ENCODE peak calls at places on chromosomes 2 and 18, in seven cellular contexts. One of them, this sample, is unnamed.

GRCh38 chr2:9631484-9631819 is 655 bp upstream of the YWHAQ start:
- DNase-seq in GM10248: no peak
- DNase-seq in activated naive CD4-positive, alpha-beta T cell: no peak
- DNase-seq in M059J: no peak
- DNase-seq in EL: no peak
- DNase-seq in aorta: no peak
- DNase-seq in stomach: no peak
- DNase-seq in this sample: no peak

GRCh38 chr18:51009071-51009470 is 20.9 kb upstream of the SMAD4 start:
- DNase-seq in GM10248: no peak
- DNase-seq in activated naive CD4-positive, alpha-beta T cell: no peak
- DNase-seq in M059J: peak
- DNase-seq in EL: peak
- DNase-seq in aorta: no peak
- DNase-seq in stomach: no peak
- DNase-seq in this sample: peak

GRCh38 chr2:176582183-176582582 is 312.9 kb downstream of the MTX2 start:
- DNase-seq in GM10248: no peak
- DNase-seq in activated naive CD4-positive, alpha-beta T cell: no peak
- DNase-seq in M059J: peak
- DNase-seq in EL: no peak
- DNase-seq in aorta: no peak
- DNase-seq in stomach: no peak
- DNase-seq in this sample: no peak

GRCh38 chr2:165725421-165725820 is 68.6 kb downstream of the GALNT3 start:
- DNase-seq in GM10248: no peak
- DNase-seq in activated naive CD4-positive, alpha-beta T cell: no peak
- DNase-seq in M059J: peak
- DNase-seq in EL: peak
- DNase-seq in aorta: no peak
- DNase-seq in stomach: no peak
- DNase-seq in this sample: peak

GRCh38 chr2:181849601-181850000 is 41.9 kb upstream of the ITPRID2 start:
- DNase-seq in GM10248: no peak
- DNase-seq in activated naive CD4-positive, alpha-beta T cell: no peak
- DNase-seq in M059J: no peak
- DNase-seq in EL: no peak
- DNase-seq in aorta: no peak
- DNase-seq in stomach: no peak
- DNase-seq in this sample: no peak

GRCh38 chr18:8469793-8470192 is 139.4 kb upstream of the RAB12 start:
- DNase-seq in GM10248: no peak
- DNase-seq in activated naive CD4-positive, alpha-beta T cell: no peak
- DNase-seq in M059J: peak
- DNase-seq in EL: peak
- DNase-seq in aorta: no peak
- DNase-seq in stomach: no peak
- DNase-seq in this sample: peak

GRCh38 chr2:123500988-123501387 is 524.1 kb upstream of the CNTNAP5 start:
- DNase-seq in GM10248: no peak
- DNase-seq in activated naive CD4-positive, alpha-beta T cell: no peak
- DNase-seq in M059J: no peak
- DNase-seq in EL: no peak
- DNase-seq in aorta: no peak
- DNase-seq in stomach: no peak
- DNase-seq in this sample: no peak

GRCh38 chr2:161586517-161587167 is 37.6 kb upstream of the SLC4A10 start:
- DNase-seq in GM10248: no peak
- DNase-seq in activated naive CD4-positive, alpha-beta T cell: no peak
- DNase-seq in M059J: peak
- DNase-seq in EL: peak
- DNase-seq in aorta: no peak
- DNase-seq in stomach: no peak
- DNase-seq in this sample: peak

GRCh38 chr2:45869165-45869501 is 217.7 kb downstream of the PRKCE start:
- DNase-seq in GM10248: no peak
- DNase-seq in activated naive CD4-positive, alpha-beta T cell: no peak
- DNase-seq in M059J: peak
- DNase-seq in EL: peak
- DNase-seq in aorta: no peak
- DNase-seq in stomach: no peak
- DNase-seq in this sample: peak

GRCh38 chr18:49584431-49584830 is 22.6 kb downstream of the LIPG start:
- DNase-seq in GM10248: no peak
- DNase-seq in activated naive CD4-positive, alpha-beta T cell: no peak
- DNase-seq in M059J: peak
- DNase-seq in EL: no peak
- DNase-seq in aorta: no peak
- DNase-seq in stomach: no peak
- DNase-seq in this sample: peak

GRCh38 chr2:155384555-155385123 is 686.1 kb downstream of the KCNJ3 start:
- DNase-seq in GM10248: no peak
- DNase-seq in activated naive CD4-positive, alpha-beta T cell: no peak
- DNase-seq in M059J: no peak
- DNase-seq in EL: no peak
- DNase-seq in aorta: no peak
- DNase-seq in stomach: no peak
- DNase-seq in this sample: no peak

GRCh38 chr2:236070236-236070635 is 98.0 kb downstream of the GBX2 start:
- DNase-seq in GM10248: no peak
- DNase-seq in activated naive CD4-positive, alpha-beta T cell: no peak
- DNase-seq in M059J: no peak
- DNase-seq in EL: no peak
- DNase-seq in aorta: no peak
- DNase-seq in stomach: no peak
- DNase-seq in this sample: no peak

GRCh38 chr2:47015206-47015605 is 99.6 kb upstream of the MCFD2 start:
- DNase-seq in GM10248: no peak
- DNase-seq in activated naive CD4-positive, alpha-beta T cell: no peak
- DNase-seq in M059J: peak
- DNase-seq in EL: peak
- DNase-seq in aorta: no peak
- DNase-seq in stomach: no peak
- DNase-seq in this sample: peak

GRCh38 chr2:62785810-62786593 is 80.5 kb downstream of the EHBP1 start:
- DNase-seq in GM10248: no peak
- DNase-seq in activated naive CD4-positive, alpha-beta T cell: no peak
- DNase-seq in M059J: no peak
- DNase-seq in EL: peak
- DNase-seq in aorta: no peak
- DNase-seq in stomach: no peak
- DNase-seq in this sample: peak

GRCh38 chr2:181073896-181074295 is 93.5 kb downstream of the UBE2E3 start:
- DNase-seq in GM10248: no peak
- DNase-seq in activated naive CD4-positive, alpha-beta T cell: no peak
- DNase-seq in M059J: peak
- DNase-seq in EL: peak
- DNase-seq in aorta: no peak
- DNase-seq in stomach: no peak
- DNase-seq in this sample: no peak

GRCh38 chr18:13451661-13452447 is 233.3 kb downstream of the LDLRAD4 start:
- DNase-seq in GM10248: no peak
- DNase-seq in activated naive CD4-positive, alpha-beta T cell: no peak
- DNase-seq in M059J: peak
- DNase-seq in EL: no peak
- DNase-seq in aorta: no peak
- DNase-seq in stomach: peak
- DNase-seq in this sample: no peak

GRCh38 chr2:101795033-101795432 is 97.5 kb downstream of the MAP4K4 start:
- DNase-seq in GM10248: no peak
- DNase-seq in activated naive CD4-positive, alpha-beta T cell: no peak
- DNase-seq in M059J: no peak
- DNase-seq in EL: no peak
- DNase-seq in aorta: no peak
- DNase-seq in stomach: no peak
- DNase-seq in this sample: peak

GRCh38 chr18:23114911-23115310 is 20.4 kb upstream of the CABLES1 start:
- DNase-seq in GM10248: no peak
- DNase-seq in activated naive CD4-positive, alpha-beta T cell: no peak
- DNase-seq in M059J: peak
- DNase-seq in EL: no peak
- DNase-seq in aorta: no peak
- DNase-seq in stomach: no peak
- DNase-seq in this sample: peak

GRCh38 chr2:28296243-28296642 is 96.4 kb upstream of the FOSL2 start:
- DNase-seq in GM10248: no peak
- DNase-seq in activated naive CD4-positive, alpha-beta T cell: no peak
- DNase-seq in M059J: peak
- DNase-seq in EL: peak
- DNase-seq in aorta: no peak
- DNase-seq in stomach: no peak
- DNase-seq in this sample: peak

GRCh38 chr2:237264480-237265219 is 149.3 kb downstream of the COL6A3 start:
- DNase-seq in GM10248: no peak
- DNase-seq in activated naive CD4-positive, alpha-beta T cell: no peak
- DNase-seq in M059J: no peak
- DNase-seq in EL: peak
- DNase-seq in aorta: peak
- DNase-seq in stomach: no peak
- DNase-seq in this sample: peak

GRCh38 chr2:36597003-36597531 is 901 bp downstream of the FEZ2 start:
- DNase-seq in GM10248: no peak
- DNase-seq in activated naive CD4-positive, alpha-beta T cell: no peak
- DNase-seq in M059J: no peak
- DNase-seq in EL: no peak
- DNase-seq in aorta: no peak
- DNase-seq in stomach: no peak
- DNase-seq in this sample: no peak

GRCh38 chr2:136116813-136117390 is 1.0 kb downstream of the CXCR4 start:
- DNase-seq in GM10248: peak
- DNase-seq in activated naive CD4-positive, alpha-beta T cell: peak
- DNase-seq in M059J: no peak
- DNase-seq in EL: no peak
- DNase-seq in aorta: peak
- DNase-seq in stomach: peak
- DNase-seq in this sample: no peak

GRCh38 chr2:40034198-40034597 is 255.1 kb upstream of the THUMPD2 start:
- DNase-seq in GM10248: no peak
- DNase-seq in activated naive CD4-positive, alpha-beta T cell: no peak
- DNase-seq in M059J: peak
- DNase-seq in EL: peak
- DNase-seq in aorta: no peak
- DNase-seq in stomach: no peak
- DNase-seq in this sample: peak

GRCh38 chr18:2083691-2084090 is 487.6 kb downstream of the METTL4 start:
- DNase-seq in GM10248: no peak
- DNase-seq in activated naive CD4-positive, alpha-beta T cell: no peak
- DNase-seq in M059J: peak
- DNase-seq in EL: no peak
- DNase-seq in aorta: no peak
- DNase-seq in stomach: no peak
- DNase-seq in this sample: peak

GRCh38 chr18:23849141-23849540 is 159.9 kb downstream of the LAMA3 start:
- DNase-seq in GM10248: no peak
- DNase-seq in activated naive CD4-positive, alpha-beta T cell: no peak
- DNase-seq in M059J: peak
- DNase-seq in EL: no peak
- DNase-seq in aorta: no peak
- DNase-seq in stomach: no peak
- DNase-seq in this sample: no peak

GRCh38 chr2:128477891-128478290 is 159.2 kb upstream of the HS6ST1 start:
- DNase-seq in GM10248: no peak
- DNase-seq in activated naive CD4-positive, alpha-beta T cell: no peak
- DNase-seq in M059J: no peak
- DNase-seq in EL: no peak
- DNase-seq in aorta: no peak
- DNase-seq in stomach: no peak
- DNase-seq in this sample: no peak

GRCh38 chr18:46632401-46633089 is 24.5 kb downstream of the LOXHD1 start:
- DNase-seq in GM10248: no peak
- DNase-seq in activated naive CD4-positive, alpha-beta T cell: no peak
- DNase-seq in M059J: peak
- DNase-seq in EL: peak
- DNase-seq in aorta: no peak
- DNase-seq in stomach: no peak
- DNase-seq in this sample: peak

GRCh38 chr18:8413751-8414150 is 195.5 kb upstream of the RAB12 start:
- DNase-seq in GM10248: no peak
- DNase-seq in activated naive CD4-positive, alpha-beta T cell: no peak
- DNase-seq in M059J: no peak
- DNase-seq in EL: no peak
- DNase-seq in aorta: no peak
- DNase-seq in stomach: no peak
- DNase-seq in this sample: no peak

GRCh38 chr2:200308421-200309295 is 2.2 kb downstream of the SPATS2L start:
- DNase-seq in GM10248: no peak
- DNase-seq in activated naive CD4-positive, alpha-beta T cell: no peak
- DNase-seq in M059J: peak
- DNase-seq in EL: peak
- DNase-seq in aorta: no peak
- DNase-seq in stomach: no peak
- DNase-seq in this sample: peak

GRCh38 chr18:31576670-31577069 is 15.0 kb upstream of the TTR start:
- DNase-seq in GM10248: no peak
- DNase-seq in activated naive CD4-positive, alpha-beta T cell: no peak
- DNase-seq in M059J: no peak
- DNase-seq in EL: no peak
- DNase-seq in aorta: no peak
- DNase-seq in stomach: no peak
- DNase-seq in this sample: no peak

GRCh38 chr2:236577481-236578410 is 8.1 kb downstream of the ACKR3 start:
- DNase-seq in GM10248: no peak
- DNase-seq in activated naive CD4-positive, alpha-beta T cell: no peak
- DNase-seq in M059J: no peak
- DNase-seq in EL: no peak
- DNase-seq in aorta: no peak
- DNase-seq in stomach: no peak
- DNase-seq in this sample: no peak

GRCh38 chr2:52697690-52698089 is 1069.9 kb upstream of the CHAC2 start:
- DNase-seq in GM10248: no peak
- DNase-seq in activated naive CD4-positive, alpha-beta T cell: no peak
- DNase-seq in M059J: no peak
- DNase-seq in EL: no peak
- DNase-seq in aorta: no peak
- DNase-seq in stomach: no peak
- DNase-seq in this sample: no peak

GRCh38 chr2:215059724-215060123 is 78.7 kb downstream of the ABCA12 start:
- DNase-seq in GM10248: no peak
- DNase-seq in activated naive CD4-positive, alpha-beta T cell: no peak
- DNase-seq in M059J: no peak
- DNase-seq in EL: peak
- DNase-seq in aorta: no peak
- DNase-seq in stomach: no peak
- DNase-seq in this sample: peak

GRCh38 chr2:105410554-105410953 is 11.7 kb upstream of the FHL2 start:
- DNase-seq in GM10248: no peak
- DNase-seq in activated naive CD4-positive, alpha-beta T cell: no peak
- DNase-seq in M059J: peak
- DNase-seq in EL: no peak
- DNase-seq in aorta: no peak
- DNase-seq in stomach: no peak
- DNase-seq in this sample: no peak

GRCh38 chr2:124647245-124647644 is 622.2 kb downstream of the CNTNAP5 start:
- DNase-seq in GM10248: no peak
- DNase-seq in activated naive CD4-positive, alpha-beta T cell: no peak
- DNase-seq in M059J: no peak
- DNase-seq in EL: no peak
- DNase-seq in aorta: no peak
- DNase-seq in stomach: no peak
- DNase-seq in this sample: no peak

GRCh38 chr2:165795011-165795410 is 964 bp upstream of the GALNT3 start:
- DNase-seq in GM10248: no peak
- DNase-seq in activated naive CD4-positive, alpha-beta T cell: no peak
- DNase-seq in M059J: peak
- DNase-seq in EL: no peak
- DNase-seq in aorta: no peak
- DNase-seq in stomach: no peak
- DNase-seq in this sample: no peak

GRCh38 chr2:1572638-1573037 is 159.4 kb downstream of the TPO start:
- DNase-seq in GM10248: no peak
- DNase-seq in activated naive CD4-positive, alpha-beta T cell: no peak
- DNase-seq in M059J: no peak
- DNase-seq in EL: peak
- DNase-seq in aorta: no peak
- DNase-seq in stomach: no peak
- DNase-seq in this sample: peak